ENCODE peak calls at places on chromosomes 3 and 15, in five cellular contexts. One of them, this sample, is unnamed.

GRCh38 chr15:100468265-100468664 is 60.5 kb downstream of the CERS3 start:
- DNase-seq in A549: peak; percentile 4
- DNase-seq in PC-3: no peak
- DNase-seq in transverse colon: no peak
- DNase-seq in aorta: peak; percentile 78
- DNase-seq in this sample: peak; percentile 29

GRCh38 chr3:148079370-148079769 is 618.3 kb upstream of the AGTR1 start:
- DNase-seq in transverse colon: peak; percentile 8
- DNase-seq in aorta: no peak
- DNase-seq in PC-3: no peak
- DNase-seq in A549: no peak
- DNase-seq in this sample: no peak

GRCh38 chr3:65836047-65836446 is 202.7 kb downstream of the MAGI1 start:
- DNase-seq in A549: no peak
- DNase-seq in transverse colon: no peak
- DNase-seq in aorta: no peak
- DNase-seq in PC-3: no peak
- DNase-seq in this sample: no peak

GRCh38 chr15:39582286-39582976 is 1.6 kb downstream of the THBS1 start:
- DNase-seq in A549: no peak
- DNase-seq in transverse colon: peak; percentile 57
- DNase-seq in aorta: peak; percentile 82
- DNase-seq in PC-3: peak; percentile 17
- DNase-seq in this sample: peak; percentile 65

GRCh38 chr15:67782592-67782991 is 42.7 kb upstream of the SKOR1 start:
- DNase-seq in aorta: no peak
- DNase-seq in PC-3: no peak
- DNase-seq in transverse colon: no peak
- DNase-seq in A549: no peak
- DNase-seq in this sample: no peak

GRCh38 chr3:46351646-46352045 is 2.3 kb upstream of the CCR2 start:
- DNase-seq in PC-3: peak; percentile 60
- DNase-seq in transverse colon: no peak
- DNase-seq in A549: no peak
- DNase-seq in aorta: no peak
- DNase-seq in this sample: no peak

GRCh38 chr3:69391554-69391953 is 5.7 kb upstream of the FRMD4B start:
- DNase-seq in PC-3: no peak
- DNase-seq in A549: no peak
- DNase-seq in transverse colon: no peak
- DNase-seq in aorta: no peak
- DNase-seq in this sample: no peak

GRCh38 chr3:105967117-105967516 is 98.3 kb upstream of the CBLB start:
- DNase-seq in PC-3: peak; percentile 96
- DNase-seq in A549: peak; percentile 51
- DNase-seq in transverse colon: peak; percentile 11
- DNase-seq in aorta: no peak
- DNase-seq in this sample: no peak

GRCh38 chr3:104133004-104133403 is 1233.7 kb upstream of the ALCAM start:
- DNase-seq in transverse colon: no peak
- DNase-seq in aorta: no peak
- DNase-seq in A549: no peak
- DNase-seq in PC-3: no peak
- DNase-seq in this sample: no peak

GRCh38 chr3:123449986-123450474 is 1.1 kb upstream of the ADCY5 start:
- DNase-seq in aorta: peak; percentile 84
- DNase-seq in A549: no peak
- DNase-seq in PC-3: no peak
- DNase-seq in transverse colon: peak; percentile 17
- DNase-seq in this sample: no peak

GRCh38 chr3:188092648-188093047 is 61.3 kb upstream of the LPP start:
- DNase-seq in A549: no peak
- DNase-seq in transverse colon: no peak
- DNase-seq in aorta: no peak
- DNase-seq in PC-3: no peak
- DNase-seq in this sample: no peak

GRCh38 chr3:97872209-97873042 is 50.6 kb downstream of the CRYBG3 start:
- DNase-seq in aorta: no peak
- DNase-seq in A549: no peak
- DNase-seq in transverse colon: no peak
- DNase-seq in PC-3: peak; percentile 98
- DNase-seq in this sample: no peak

GRCh38 chr15:98830034-98830634 is 177.5 kb downstream of the PGPEP1L start:
- DNase-seq in aorta: no peak
- DNase-seq in transverse colon: no peak
- DNase-seq in PC-3: no peak
- DNase-seq in A549: peak; percentile 32
- DNase-seq in this sample: no peak
- H3K9me3 ChIP-seq in aorta: peaks cover 3% of the 10 kb centered on the region
- H3K9me3 ChIP-seq in transverse colon: peaks cover 15% of the 10 kb centered on the region
- H3K9me3 ChIP-seq in PC-3: peaks cover 20% of the 10 kb centered on the region
- H3K9me3 ChIP-seq in A549: peaks cover 88% of the 10 kb centered on the region
- H3K9me3 ChIP-seq in this sample: peaks cover 39% of the 10 kb centered on the region

DNA sequence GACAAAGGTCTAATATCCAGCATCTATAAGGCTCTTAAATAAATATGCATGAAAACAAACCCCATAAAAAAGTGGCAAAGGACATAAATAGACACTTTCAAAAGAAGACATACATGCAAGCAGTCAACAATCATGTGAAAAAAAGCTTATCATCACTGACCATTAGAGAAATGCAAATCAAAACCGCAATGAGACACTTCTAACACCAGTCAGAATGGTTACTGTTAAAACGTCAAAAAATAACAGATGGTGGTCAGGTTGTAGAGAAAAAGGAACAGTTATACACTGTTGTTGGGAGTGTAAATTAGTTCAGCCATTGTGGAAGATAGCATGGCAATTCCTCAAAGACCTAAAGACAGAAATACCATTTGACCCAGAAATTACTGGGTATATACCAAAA is 440.7 kb upstream of the KCNMB2 start:
- DNase-seq in PC-3: no peak
- DNase-seq in aorta: no peak
- DNase-seq in transverse colon: no peak
- DNase-seq in A549: no peak
- DNase-seq in this sample: no peak
- H3K4me1 ChIP-seq in PC-3: no peaks in the 10 kb centered on the region
- H3K4me1 ChIP-seq in aorta: no peaks in the 10 kb centered on the region
- H3K4me1 ChIP-seq in transverse colon: no peaks in the 10 kb centered on the region
- H3K4me1 ChIP-seq in A549: peaks cover 4% of the 10 kb centered on the region
- H3K4me1 ChIP-seq in this sample: no peaks in the 10 kb centered on the region

DNA sequence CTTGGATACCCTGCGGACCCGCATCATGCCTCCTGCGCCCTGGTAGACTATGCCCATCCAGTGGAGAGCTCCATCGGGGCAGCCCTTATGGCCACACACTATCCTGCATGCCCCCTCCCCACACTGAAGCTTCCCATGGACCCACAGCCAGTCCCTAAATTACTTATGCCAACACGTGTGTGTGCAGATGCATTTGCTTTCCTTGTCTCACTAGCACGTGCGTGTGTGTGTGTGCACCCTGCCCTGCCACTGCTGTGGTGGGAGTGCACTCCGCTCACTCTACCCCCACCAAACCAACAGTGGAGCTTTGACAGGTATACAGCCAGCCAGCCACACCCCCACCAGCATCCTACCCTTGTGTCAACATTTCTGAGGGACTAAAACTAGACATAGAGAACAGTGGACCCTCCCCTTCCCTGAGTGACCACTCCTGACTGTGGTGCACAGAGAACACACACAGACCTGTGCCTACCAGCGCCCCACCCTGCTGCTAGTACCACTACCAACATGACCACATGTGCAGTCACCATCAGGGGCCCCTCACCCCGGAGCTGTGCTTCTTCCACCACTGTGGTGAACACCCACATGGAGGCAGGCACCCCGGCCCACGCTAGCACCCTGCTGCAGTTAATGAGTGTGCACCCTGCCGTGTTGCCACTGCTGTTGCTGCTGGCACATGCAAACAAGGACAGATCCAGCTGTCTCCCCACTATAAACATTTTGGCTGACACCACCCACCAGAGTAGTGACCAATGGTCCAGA is 310.8 kb downstream of the GABRB3 start:
- DNase-seq in aorta: no peak
- DNase-seq in transverse colon: no peak
- DNase-seq in A549: no peak
- DNase-seq in PC-3: no peak
- DNase-seq in this sample: no peak
- H3K9me3 ChIP-seq in aorta: peaks cover under 1% of the 10 kb centered on the region
- H3K9me3 ChIP-seq in transverse colon: peaks cover 4% of the 10 kb centered on the region
- H3K9me3 ChIP-seq in A549: no peaks in the 10 kb centered on the region
- H3K9me3 ChIP-seq in PC-3: peaks cover 4% of the 10 kb centered on the region
- H3K9me3 ChIP-seq in this sample: peaks cover 82% of the 10 kb centered on the region

GRCh38 chr3:43870844-43871626 is 180.3 kb downstream of the ABHD5 start:
- DNase-seq in PC-3: peak; percentile 73
- DNase-seq in transverse colon: no peak
- DNase-seq in aorta: peak; percentile 31
- DNase-seq in A549: peak; percentile 61
- DNase-seq in this sample: no peak
- H3K4me1 ChIP-seq in PC-3: peaks cover 87% of the 10 kb centered on the region
- H3K4me1 ChIP-seq in transverse colon: no peaks in the 10 kb centered on the region
- H3K4me1 ChIP-seq in aorta: peaks cover 5% of the 10 kb centered on the region
- H3K4me1 ChIP-seq in A549: peaks cover 85% of the 10 kb centered on the region
- H3K4me1 ChIP-seq in this sample: no peaks in the 10 kb centered on the region

DNA sequence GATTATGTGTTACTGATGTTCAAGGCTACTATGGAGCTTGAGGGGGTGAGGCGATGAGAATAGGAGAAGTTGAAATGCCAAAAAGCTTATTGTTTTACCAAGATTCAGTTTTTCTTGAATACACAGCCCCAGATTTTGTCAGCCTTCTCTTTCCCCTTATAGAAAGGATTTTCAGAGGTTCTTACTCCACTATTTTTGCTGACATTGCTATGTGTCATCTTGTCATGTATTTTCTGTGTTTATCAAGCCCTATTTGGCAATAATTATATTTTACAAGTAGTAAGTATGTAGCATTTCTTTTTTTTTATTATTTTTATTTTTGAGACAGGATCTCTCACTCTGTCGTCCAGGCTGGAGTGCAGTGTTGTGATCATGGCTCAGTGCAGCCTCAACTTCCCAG is 133.1 kb downstream of the ATG7 start:
- DNase-seq in A549: no peak
- DNase-seq in PC-3: no peak
- DNase-seq in aorta: no peak
- DNase-seq in transverse colon: no peak
- DNase-seq in this sample: no peak
- H3K9me3 ChIP-seq in A549: peaks cover 27% of the 10 kb centered on the region
- H3K9me3 ChIP-seq in PC-3: peaks cover 4% of the 10 kb centered on the region
- H3K9me3 ChIP-seq in aorta: peaks cover 2% of the 10 kb centered on the region
- H3K9me3 ChIP-seq in transverse colon: peaks cover 6% of the 10 kb centered on the region
- H3K9me3 ChIP-seq in this sample: peaks cover 15% of the 10 kb centered on the region

DNA sequence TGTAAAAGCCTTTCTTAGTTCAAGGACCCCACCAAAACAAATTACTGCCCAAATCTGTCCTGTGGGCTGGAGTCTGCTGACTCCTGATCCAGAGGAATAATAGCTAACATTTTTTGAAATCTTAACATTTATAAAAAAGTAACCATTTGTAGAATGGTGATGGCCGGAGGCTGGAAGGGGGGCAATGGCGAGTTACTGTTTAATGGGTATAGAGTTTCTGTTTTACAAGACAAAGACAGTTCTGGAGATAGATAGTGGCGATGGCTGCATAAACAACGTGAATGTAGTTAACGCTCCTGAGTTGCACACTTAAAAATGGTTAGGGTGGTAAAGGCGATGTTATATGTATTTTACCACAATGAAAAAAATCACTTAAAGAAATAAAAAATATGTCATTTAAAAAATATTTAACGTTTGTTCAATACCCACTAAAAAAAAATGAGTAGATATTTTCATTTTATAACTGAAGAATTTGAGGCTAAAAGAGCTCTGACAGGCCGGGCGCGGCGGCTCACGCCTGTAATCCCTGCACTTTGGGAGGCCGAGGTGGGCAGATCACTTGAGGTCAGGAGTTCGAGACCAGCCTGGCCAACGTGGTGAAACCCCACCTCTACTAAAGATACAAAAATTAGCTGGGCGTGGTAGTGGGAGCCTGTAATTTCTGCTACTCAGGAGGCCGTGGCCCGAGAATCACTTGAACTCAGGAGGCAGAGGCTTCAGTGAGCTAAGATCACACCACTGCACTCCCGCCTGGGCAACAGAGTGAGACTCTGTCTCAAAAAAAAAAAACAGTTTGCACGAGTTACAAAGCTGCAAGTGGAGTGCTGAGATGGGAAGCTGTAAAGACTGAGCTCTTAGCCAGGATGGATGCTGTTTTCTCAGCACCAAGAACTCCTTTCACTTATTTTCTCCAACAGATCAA is 37.6 kb downstream of the IGF2BP2 start:
- DNase-seq in transverse colon: no peak
- DNase-seq in A549: no peak
- DNase-seq in aorta: no peak
- DNase-seq in PC-3: no peak
- DNase-seq in this sample: no peak
- H3K4me1 ChIP-seq in transverse colon: no peaks in the 10 kb centered on the region
- H3K4me1 ChIP-seq in A549: no peaks in the 10 kb centered on the region
- H3K4me1 ChIP-seq in aorta: no peaks in the 10 kb centered on the region
- H3K4me1 ChIP-seq in PC-3: peaks cover 64% of the 10 kb centered on the region
- H3K4me1 ChIP-seq in this sample: peaks cover 2% of the 10 kb centered on the region

DNA sequence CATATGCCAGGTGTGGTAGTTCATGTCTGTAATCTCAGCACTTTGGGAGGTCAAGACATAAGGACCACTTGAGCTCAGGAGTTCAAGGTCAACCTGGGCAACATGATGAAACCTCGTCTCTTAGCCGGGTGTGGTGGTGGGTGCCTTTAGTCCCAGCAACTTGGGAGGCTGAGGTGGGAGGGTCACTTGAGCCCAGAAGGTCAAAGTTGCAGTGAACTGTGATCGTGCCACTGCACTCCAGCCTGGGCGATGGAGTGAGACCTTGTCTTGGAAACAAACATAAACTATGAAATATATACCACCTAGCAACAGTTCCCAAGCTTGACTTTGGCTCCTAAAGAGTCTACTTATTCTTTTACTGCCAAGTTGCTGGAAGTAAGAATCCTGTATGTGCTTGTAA is 30.9 kb downstream of the UBE3A start:
- DNase-seq in PC-3: no peak
- DNase-seq in A549: no peak
- DNase-seq in aorta: no peak
- DNase-seq in transverse colon: no peak
- DNase-seq in this sample: no peak
- H3K9me3 ChIP-seq in PC-3: no peaks in the 10 kb centered on the region
- H3K9me3 ChIP-seq in A549: no peaks in the 10 kb centered on the region
- H3K9me3 ChIP-seq in aorta: no peaks in the 10 kb centered on the region
- H3K9me3 ChIP-seq in transverse colon: no peaks in the 10 kb centered on the region
- H3K9me3 ChIP-seq in this sample: no peaks in the 10 kb centered on the region